ENCODE peak calls at places on chromosomes 16 and 17, in four cellular contexts. S, W, N and Y are unnamed samples.

GRCh38 chr16:1014771-1015495 is 33.4 kb downstream of the SOX8 start:
- DNase-seq in W (no peak), S (no peak), N (no peak), Y (no peak)

GRCh38 chr16:17224859-17225258 is 245.9 kb downstream of the XYLT1 start:
- DNase-seq in W (no peak), S (no peak), N (no peak), Y (no peak)

GRCh38 chr16:17367932-17368331 is 102.8 kb downstream of the XYLT1 start:
- DNase-seq in S (peak), N (peak), W (no peak), Y (no peak)

GRCh38 chr17:68600123-68600880 is 865 bp downstream of the FAM20A start:
- DNase-seq in S (peak), N (peak), W (no peak), Y (no peak)

GRCh38 chr17:64420143-64420670 is 28.7 kb upstream of the MILR1 start:
- DNase-seq in S (peak), W (peak), N (peak), Y (peak)

GRCh38 chr16:795580-796229 is 4.8 kb downstream of the GNG13 start:
- DNase-seq in N (no peak), W (peak), S (no peak), Y (no peak)

GRCh38 chr17:48037036-48037881 is at the start of gene COPZ2:
- DNase-seq in S (peak), N (peak), W (peak), Y (no peak)

GRCh38 chr17:77445030-77445907 is 304.5 kb downstream of the SEC14L1 start:
- DNase-seq in W (no peak), S (no peak), N (no peak), Y (no peak)

GRCh38 chr17:74779948-74780400 is 3.8 kb upstream of the NAT9 start:
- DNase-seq in W (no peak), N (no peak), S (no peak), Y (no peak)

GRCh38 chr16:67872631-67873434 is at the start of gene EDC4:
- DNase-seq in W (peak), N (peak), S (peak), Y (peak)

GRCh38 chr16:68732741-68733399 is 4.2 kb upstream of the CDH1 start:
- DNase-seq in S (no peak), W (no peak), N (no peak), Y (no peak)

GRCh38 chr17:15475620-15476354 is 8.4 kb upstream of the CDRT4 start:
- DNase-seq in W (no peak), N (no peak), S (no peak), Y (peak)

GRCh38 chr17:45320931-45321461 is 4.2 kb upstream of the MAP3K14 start:
- DNase-seq in S (no peak), W (peak), N (no peak), Y (peak)

GRCh38 chr16:79809376-79809775 is 208.8 kb upstream of the MAF start:
- DNase-seq in W (no peak), S (no peak), N (no peak), Y (no peak)

GRCh38 chr17:41116292-41116691 is 1.9 kb downstream of the KRTAP4-11 start:
- DNase-seq in N (no peak), W (no peak), S (no peak), Y (no peak)

GRCh38 chr17:79095345-79096055 is 20.9 kb downstream of the ENGASE start:
- DNase-seq in W (no peak), S (no peak), N (no peak), Y (no peak)

GRCh38 chr17:35774499-35774898 is 13.8 kb downstream of the C17orf50 start:
- DNase-seq in N (no peak), S (no peak), W (no peak), Y (peak)

GRCh38 chr16:3158498-3159314 is 23.9 kb downstream of the ZNF213 start:
- DNase-seq in S (peak), N (peak), W (peak), Y (peak)

GRCh38 chr17:61551255-61551742 is 39.7 kb downstream of the NACA2 start:
- DNase-seq in W (peak), S (no peak), N (no peak), Y (peak)

GRCh38 chr16:72946063-72946462 is 101.9 kb downstream of the ZFHX3 start:
- DNase-seq in N (no peak), W (no peak), S (no peak), Y (no peak)

GRCh38 chr16:89574681-89575246 is 794 bp upstream of the CPNE7 start:
- DNase-seq in W (peak), N (peak), S (peak), Y (no peak)

GRCh38 chr16:24539850-24540484 is 601 bp downstream of the RBBP6 start:
- DNase-seq in W (no peak), N (peak), S (peak), Y (no peak)

GRCh38 chr17:8122923-8123694 is 797 bp downstream of the HES7 start:
- DNase-seq in S (peak), W (no peak), N (peak), Y (no peak)

GRCh38 chr16:57529324-57530103 is 6.9 kb downstream of the CCDC102A start:
- DNase-seq in N (no peak), W (no peak), S (no peak), Y (no peak)

GRCh38 chr17:27602721-27603445 is 28.1 kb upstream of the LGALS9 start:
- DNase-seq in N (peak), S (peak), W (peak), Y (peak)

GRCh38 chr17:44218344-44219125 is 940 bp downstream of the UBTF start:
- DNase-seq in S (peak), N (peak), W (peak), Y (no peak)

GRCh38 chr16:57892447-57893096 is 78.4 kb downstream of the CNGB1 start:
- DNase-seq in W (no peak), S (no peak), N (no peak), Y (no peak)

GRCh38 chr17:35809855-35810461 is 674 bp downstream of the TAF15 start:
- DNase-seq in S (no peak), W (no peak), N (no peak), Y (no peak)

GRCh38 chr16:85376292-85377095 is 236.6 kb upstream of the GSE1 start:
- DNase-seq in S (no peak), N (no peak), W (no peak), Y (no peak)

GRCh38 chr16:46650224-46650623 is 29.0 kb upstream of the SHCBP1 start:
- DNase-seq in N (no peak), W (no peak), S (no peak), Y (no peak)

GRCh38 chr16:55323637-55324490 is at the start of gene IRX6:
- DNase-seq in S (peak), W (no peak), N (peak), Y (no peak)

GRCh38 chr17:67628580-67629013 is 89.1 kb upstream of the NOL11 start:
- DNase-seq in S (no peak), N (no peak), W (peak), Y (peak)

GRCh38 chr17:73744411-73744810 is 100.2 kb upstream of the SDK2 start:
- DNase-seq in N (no peak), S (no peak), W (no peak), Y (no peak)

GRCh38 chr17:4790705-4791088 is 1.9 kb downstream of the GLTPD2 start:
- DNase-seq in W (no peak), S (no peak), N (no peak), Y (no peak)